ENCODE peak calls at places on chromosomes 1 and 21, in four cellular contexts. One of them, this sample, is unnamed.

GRCh38 chr1:37410080-37410479 is 64.3 kb upstream of the ZC3H12A start:
- DNase-seq in endothelial cell: no peak
- DNase-seq in OCI-LY7: no peak
- DNase-seq in fibroblast of the aortic adventitia: no peak
- DNase-seq in this sample: peak; percentile 34

GRCh38 chr1:52032785-52033131 is 852 bp downstream of the KTI12 start:
- DNase-seq in endothelial cell: peak; percentile 13
- DNase-seq in OCI-LY7: peak; percentile 76
- DNase-seq in fibroblast of the aortic adventitia: peak; percentile 62
- DNase-seq in this sample: peak; percentile 39

GRCh38 chr1:77978969-77979838 is at the start of gene FUBP1:
- DNase-seq in endothelial cell: peak; percentile 92
- DNase-seq in OCI-LY7: peak; percentile 99
- DNase-seq in fibroblast of the aortic adventitia: peak; percentile 100
- DNase-seq in this sample: peak; percentile 87

GRCh38 chr1:207327994-207328393 is 6.5 kb downstream of the CD55 start:
- DNase-seq in endothelial cell: no peak
- DNase-seq in OCI-LY7: no peak
- DNase-seq in fibroblast of the aortic adventitia: peak; percentile 45
- DNase-seq in this sample: no peak

GRCh38 chr1:219085988-219086387 is 87.7 kb upstream of the LYPLAL1 start:
- DNase-seq in endothelial cell: no peak
- DNase-seq in OCI-LY7: no peak
- DNase-seq in fibroblast of the aortic adventitia: peak; percentile 62
- DNase-seq in this sample: no peak

GRCh38 chr1:66251521-66251920 is 282.4 kb upstream of the SGIP1 start:
- DNase-seq in endothelial cell: no peak
- DNase-seq in OCI-LY7: peak; percentile 34
- DNase-seq in fibroblast of the aortic adventitia: no peak
- DNase-seq in this sample: no peak

GRCh38 chr21:38082936-38083335 is 166.7 kb upstream of the KCNJ6 start:
- DNase-seq in endothelial cell: no peak
- DNase-seq in OCI-LY7: no peak
- DNase-seq in fibroblast of the aortic adventitia: no peak
- DNase-seq in this sample: no peak

GRCh38 chr1:66654643-66655042 is 97.6 kb upstream of the DYNLT5 start:
- DNase-seq in endothelial cell: no peak
- DNase-seq in OCI-LY7: no peak
- DNase-seq in fibroblast of the aortic adventitia: no peak
- DNase-seq in this sample: no peak

GRCh38 chr1:63537940-63538339 is 14.6 kb downstream of the EFCAB7 start:
- DNase-seq in endothelial cell: no peak
- DNase-seq in OCI-LY7: peak; percentile 28
- DNase-seq in fibroblast of the aortic adventitia: peak; percentile 41
- DNase-seq in this sample: no peak

GRCh38 chr1:12052008-12052573 is 11.0 kb upstream of the TNFRSF8 start:
- DNase-seq in endothelial cell: no peak
- DNase-seq in OCI-LY7: no peak
- DNase-seq in fibroblast of the aortic adventitia: peak; percentile 85
- DNase-seq in this sample: no peak

GRCh38 chr1:189673223-189673622 is 804.4 kb downstream of the BRINP3 start:
- DNase-seq in endothelial cell: no peak
- DNase-seq in OCI-LY7: no peak
- DNase-seq in fibroblast of the aortic adventitia: no peak
- DNase-seq in this sample: no peak

GRCh38 chr1:240844466-240844865 is 232.5 kb upstream of the GREM2 start:
- DNase-seq in endothelial cell: no peak
- DNase-seq in OCI-LY7: no peak
- DNase-seq in fibroblast of the aortic adventitia: no peak
- DNase-seq in this sample: no peak